ENCODE peak calls at places on chromosomes 2 and 18, in six cellular contexts. B is HCT116, E is Panc1, L is vagina, A is HepG2, M is transverse colon. Y is an unnamed sample.
A peak's percentile ranks its signal among the peaks of the same experiment; 100 is the strongest.

GRCh38 chr2:233480490-233481202 is 85.9 kb downstream of the USP40 start:
- DNase-seq in B (no peak), E (no peak), L (no peak), A (peak; percentile 18), M (peak; percentile 52), Y (peak; percentile 73)

GRCh38 chr18:64330161-64330560 is 181.3 kb upstream of the LINC00305 start:
- DNase-seq in B (no peak), E (no peak), L (no peak), A (no peak), M (no peak), Y (no peak)

GRCh38 chr18:48783616-48784520 is 166.9 kb downstream of the SMAD7 start:
- DNase-seq in B (no peak), E (no peak), L (no peak), A (no peak), M (no peak), Y (no peak)

GRCh38 chr2:239609583-239610310 is 208.9 kb upstream of the HDAC4 start:
- DNase-seq in B (no peak), E (no peak), L (no peak), A (no peak), M (no peak), Y (no peak)

GRCh38 chr18:48676756-48677368 is 138.0 kb downstream of the CTIF start:
- DNase-seq in B (no peak), E (no peak), L (no peak), A (peak; percentile 32), M (peak; percentile 70), Y (no peak)

GRCh38 chr2:120397362-120397811 is 51.5 kb downstream of the INHBB start:
- DNase-seq in B (no peak), E (no peak), L (no peak), A (peak; percentile 74), M (no peak), Y (no peak)

GRCh38 chr2:159106105-159106504 is 137.7 kb downstream of the TANC1 start:
- DNase-seq in B (no peak), E (no peak), L (no peak), A (no peak), M (no peak), Y (no peak)

GRCh38 chr18:76580288-76580962 is 85.4 kb upstream of the ZNF516 start:
- DNase-seq in B (no peak), E (no peak), L (no peak), A (no peak), M (no peak), Y (no peak)

GRCh38 chr2:37871453-37872191 is 53.5 kb upstream of the RMDN2 start:
- DNase-seq in B (no peak), E (no peak), L (no peak), A (no peak), M (no peak), Y (no peak)

GRCh38 chr2:13021470-13021957 is 304.8 kb downstream of the TRIB2 start:
- DNase-seq in B (no peak), E (no peak), L (no peak), A (no peak), M (no peak), Y (no peak)

GRCh38 chr2:231002641-231003040 is 6.7 kb downstream of the SPATA3 start:
- DNase-seq in B (no peak), E (no peak), L (no peak), A (no peak), M (no peak), Y (no peak)

GRCh38 chr2:188315750-188316149 is 24.1 kb downstream of the GULP1 start:
- DNase-seq in B (no peak), E (no peak), L (no peak), A (no peak), M (no peak), Y (no peak)

GRCh38 chr18:35592298-35592697 is 10.8 kb downstream of the GALNT1 start:
- DNase-seq in B (no peak), E (no peak), L (no peak), A (no peak), M (no peak), Y (no peak)

GRCh38 chr2:150476809-150477302 is 10.6 kb downstream of the RND3 start:
- DNase-seq in B (no peak), E (no peak), L (no peak), A (no peak), M (no peak), Y (no peak)

GRCh38 chr18:5416112-5416511 is 120.6 kb upstream of the ZBTB14 start:
- DNase-seq in B (no peak), E (no peak), L (no peak), A (no peak), M (no peak), Y (no peak)

GRCh38 chr18:5419601-5420000 is 124.1 kb upstream of the ZBTB14 start:
- DNase-seq in B (no peak), E (no peak), L (no peak), A (no peak), M (no peak), Y (no peak)

GRCh38 chr18:5420909-5421308 is 122.9 kb downstream of the EPB41L3 start:
- DNase-seq in B (no peak), E (no peak), L (no peak), A (no peak), M (no peak), Y (no peak)

GRCh38 chr18:5417342-5417741 is 121.8 kb upstream of the ZBTB14 start:
- DNase-seq in B (no peak), E (no peak), L (no peak), A (no peak), M (no peak), Y (no peak)

DNA sequence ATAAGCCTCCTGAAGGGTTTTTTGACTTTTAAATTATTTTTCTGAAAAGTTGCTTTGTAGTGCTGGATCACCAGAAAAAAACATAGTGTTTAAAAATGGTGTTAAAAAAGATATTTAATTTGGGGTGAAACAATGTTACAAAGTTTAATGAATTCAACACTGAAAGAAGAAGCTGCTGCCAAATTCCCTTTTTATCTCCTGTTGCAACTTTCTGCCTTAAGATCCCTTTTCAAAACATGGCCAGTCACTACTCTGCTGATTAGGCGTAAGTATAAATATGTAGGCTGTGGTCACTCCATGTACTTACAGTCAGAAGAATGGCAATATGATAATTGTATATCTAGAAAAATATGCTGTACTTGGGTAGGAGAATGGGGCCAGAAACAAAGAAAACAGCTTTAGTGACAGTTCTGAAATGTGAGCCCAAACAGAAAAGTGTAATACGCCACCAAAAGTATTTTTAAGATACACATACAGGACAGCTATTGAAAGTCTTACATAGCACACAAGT is 123.5 kb upstream of the ZBTB14 start:
- DNase-seq in B (no peak), E (no peak), L (no peak), A (no peak), M (no peak), Y (no peak)
- H3K36me3 ChIP-seq in B (no peaks in the 10 kb centered on the region), E (no peaks in the 10 kb centered on the region), L (no peaks in the 10 kb centered on the region), A (no peaks in the 10 kb centered on the region), M (no peaks in the 10 kb centered on the region), Y (no peaks in the 10 kb centered on the region)

DNA sequence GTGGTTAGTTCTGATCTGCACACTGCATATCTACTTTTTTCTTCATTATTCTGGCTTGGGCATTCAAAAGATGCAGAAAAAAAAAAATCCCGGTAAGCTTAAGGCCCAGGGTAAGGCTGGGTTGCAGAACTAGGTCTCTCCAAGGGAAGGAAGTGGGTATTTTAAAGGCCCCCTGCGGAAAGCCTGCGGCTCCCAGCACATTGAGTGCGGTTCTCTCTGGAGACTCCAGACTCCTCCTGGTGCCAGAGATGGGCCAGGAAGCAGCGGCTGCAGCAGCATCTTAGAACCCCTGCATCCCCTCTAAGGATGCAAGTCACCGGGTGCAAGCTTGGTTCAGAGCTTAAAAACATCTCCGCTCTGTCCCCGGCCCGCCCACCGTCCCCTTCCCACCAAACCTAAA is 49.5 kb downstream of the TGIF1 start:
- DNase-seq in B (no peak), E (no peak), L (no peak), A (no peak), M (no peak), Y (no peak)
- H3K4me3 ChIP-seq in B (no peak overlapping the region), E (peak overlapping the region; percentile 39), L (peak overlapping the region; percentile 45), A (no peak overlapping the region), M (no peak overlapping the region), Y (peak overlapping the region; percentile 46)

DNA sequence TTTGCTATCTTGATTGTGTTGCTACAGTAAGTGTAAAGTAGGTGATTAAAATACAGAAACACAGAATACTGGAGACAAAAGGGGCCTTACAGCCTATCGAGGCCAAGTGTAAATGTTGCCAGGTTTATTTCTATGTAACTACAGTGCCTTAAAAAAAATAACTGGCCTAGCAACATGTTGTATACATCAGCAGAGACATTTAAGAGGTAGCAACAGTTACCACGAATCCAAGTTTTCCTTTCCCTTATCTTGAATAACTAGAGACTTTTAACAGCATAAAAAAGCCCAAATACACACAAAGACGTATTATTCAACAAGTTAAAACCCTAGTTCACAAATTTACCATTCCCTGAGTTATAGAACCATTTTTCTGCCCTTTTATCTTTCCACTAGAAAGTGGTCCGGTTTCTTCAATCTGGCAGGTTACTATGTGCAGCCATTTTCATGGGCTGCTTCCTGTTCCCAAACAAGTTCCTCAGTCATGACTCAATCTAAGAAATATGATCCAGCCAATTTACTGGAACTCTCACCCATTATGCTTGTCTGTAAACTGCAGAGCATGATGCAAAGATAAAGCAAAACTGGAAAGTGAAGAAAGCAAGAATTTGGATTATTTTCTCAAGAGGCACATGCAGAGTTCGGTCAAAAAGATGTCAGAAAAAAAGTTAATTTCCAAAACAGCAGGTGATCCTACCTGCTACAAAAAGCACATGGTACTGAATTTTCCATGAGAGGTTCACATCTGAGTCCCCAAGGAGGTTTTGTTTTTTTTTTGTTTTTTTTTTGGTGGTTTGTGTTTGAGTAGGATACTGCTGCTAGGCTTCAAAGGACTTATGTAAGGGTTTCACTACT is 22.2 kb downstream of the NFE2L2 start:
- DNase-seq in B (peak; percentile 83), E (peak; percentile 84), L (no peak), A (peak; percentile 70), M (no peak), Y (no peak)
- TF ChIP-seq POLR2AphosphoS5 in B (peak; percentile 54), E (peak; percentile 55), L (no peak), A (no peak), M (peak; percentile 76), Y (peak; percentile 54)

GRCh38 chr2:71154279-71154678 is 23.8 kb downstream of the MPHOSPH10 start:
- DNase-seq in B (no peak), E (no peak), L (no peak), A (no peak), M (no peak), Y (no peak)

GRCh38 chr2:71151620-71152019 is 21.2 kb downstream of the MPHOSPH10 start:
- DNase-seq in B (no peak), E (no peak), L (no peak), A (no peak), M (no peak), Y (no peak)

GRCh38 chr2:71153585-71153984 is 23.2 kb downstream of the MPHOSPH10 start:
- DNase-seq in B (no peak), E (no peak), L (no peak), A (no peak), M (no peak), Y (no peak)

GRCh38 chr2:71148506-71149063 is 18.2 kb downstream of the MPHOSPH10 start:
- DNase-seq in B (no peak), E (no peak), L (no peak), A (no peak), M (no peak), Y (no peak)

DNA sequence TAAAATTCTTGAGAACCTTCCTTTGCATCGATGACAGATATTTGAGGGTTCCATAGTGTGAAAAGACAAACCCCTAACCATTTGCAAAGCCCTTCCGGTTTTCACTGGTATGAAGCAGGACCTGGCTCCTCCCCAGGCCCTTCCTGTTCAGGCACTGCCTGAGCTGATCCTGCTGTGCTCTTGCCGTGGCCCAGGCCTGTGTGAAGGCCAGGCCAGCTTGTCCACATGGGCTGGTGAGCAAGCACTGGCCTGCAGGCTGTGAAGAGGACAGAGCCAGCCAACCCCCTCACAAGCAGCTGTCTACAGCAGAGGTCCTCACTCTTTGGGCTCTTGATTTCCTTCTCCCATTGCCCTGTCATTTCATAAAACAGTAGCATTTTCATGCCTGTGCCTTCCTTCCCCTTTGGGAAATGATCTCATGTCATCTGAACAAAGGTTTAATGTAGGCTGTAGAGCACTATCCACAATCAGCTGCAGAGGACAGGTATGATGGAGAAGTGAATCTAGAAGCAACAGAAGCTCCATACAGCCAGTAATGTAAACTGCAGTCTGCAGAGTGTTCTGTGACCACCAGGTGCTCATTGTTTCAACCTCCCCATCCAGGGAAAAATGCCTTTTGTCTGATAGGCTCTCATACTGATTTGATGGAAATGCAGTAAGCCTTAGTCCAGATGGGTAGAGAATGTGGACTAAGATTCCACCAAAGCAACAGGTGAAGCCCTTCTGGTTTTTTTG is 19.8 kb downstream of the MPHOSPH10 start:
- DNase-seq in B (no peak), E (no peak), L (no peak), A (no peak), M (no peak), Y (no peak)
- H3K36me3 ChIP-seq in B (peaks cover 33% of the 10 kb centered on the region), E (peaks cover 18% of the 10 kb centered on the region), L (no peaks in the 10 kb centered on the region), A (peaks cover 23% of the 10 kb centered on the region), M (no peaks in the 10 kb centered on the region), Y (peaks cover 6% of the 10 kb centered on the region)

Y was measured in breast epithelium.